ENCODE peak calls at places on chromosomes 6 and 20, in five cellular contexts. F, I, X, M and C are unnamed samples.

GRCh38 chr20:57568960-57569359 is 8.1 kb downstream of the PCK1 start:
- DNase-seq in F (no peak), I (no peak), X (no peak), M (no peak), C (no peak)

GRCh38 chr20:35370751-35371150 is 41.0 kb downstream of the UQCC1 start:
- DNase-seq in F (no peak), I (no peak), X (no peak), M (no peak), C (peak; percentile 31)

GRCh38 chr6:18242062-18242851 is 22.1 kb downstream of the DEK start:
- DNase-seq in F (no peak), I (peak; percentile 90), X (no peak), M (no peak), C (peak; percentile 96)

GRCh38 chr20:41436679-41437078 is 70.1 kb upstream of the EMILIN3 start:
- DNase-seq in F (no peak), I (peak; percentile 94), X (no peak), M (no peak), C (peak; percentile 96)

GRCh38 chr6:28896505-28897392 is 27.0 kb downstream of the TRIM27 start:
- DNase-seq in F (peak; percentile 71), I (peak; percentile 65), X (peak; percentile 36), M (peak; percentile 47), C (peak; percentile 65)

GRCh38 chr20:19750207-19750606 is 7.9 kb upstream of the RIN2 start:
- DNase-seq in F (no peak), I (no peak), X (no peak), M (no peak), C (no peak)

GRCh38 chr20:1816384-1817381 is 78.5 kb upstream of the SIRPA start:
- DNase-seq in F (no peak), I (peak; percentile 96), X (no peak), M (no peak), C (peak; percentile 16)

GRCh38 chr6:139186242-139186641 is 51.4 kb downstream of the HECA start:
- DNase-seq in F (no peak), I (no peak), X (no peak), M (no peak), C (no peak)

GRCh38 chr6:40947876-40948514 is 91.0 kb downstream of the UNC5CL start:
- DNase-seq in F (no peak), I (peak; percentile 83), X (no peak), M (no peak), C (peak; percentile 75)

GRCh38 chr6:155882527-155883333 is 427.1 kb upstream of the NOX3 start:
- DNase-seq in F (no peak), I (peak; percentile 37), X (no peak), M (no peak), C (peak; percentile 10)

GRCh38 chr20:58349586-58349985 is 39.4 kb upstream of the VAPB start:
- DNase-seq in F (no peak), I (peak; percentile 82), X (no peak), M (no peak), C (peak; percentile 87)

GRCh38 chr20:62518911-62519310 is 43.1 kb upstream of the GATA5 start:
- DNase-seq in F (no peak), I (no peak), X (no peak), M (no peak), C (no peak)

GRCh38 chr6:116012471-116012949 is 48.2 kb downstream of the FRK start:
- DNase-seq in F (no peak), I (no peak), X (no peak), M (no peak), C (peak; percentile 78)

GRCh38 chr6:83057705-83058321 is 7.8 kb downstream of the UBE3D start:
- DNase-seq in F (no peak), I (peak; percentile 64), X (peak; percentile 5), M (no peak), C (peak; percentile 56)

GRCh38 chr20:44745560-44746366 is at the start of gene KCNK15:
- DNase-seq in F (peak; percentile 71), I (peak; percentile 44), X (peak; percentile 46), M (no peak), C (peak; percentile 26)

GRCh38 chr6:153032255-153032882 is 29.9 kb upstream of the MTRF1L start:
- DNase-seq in F (no peak), I (peak; percentile 53), X (no peak), M (no peak), C (peak; percentile 74)

GRCh38 chr20:1830240-1830639 is 65.0 kb upstream of the SIRPA start:
- DNase-seq in F (peak; percentile 81), I (peak; percentile 97), X (no peak), M (no peak), C (peak; percentile 97)

GRCh38 chr20:52540489-52540888 is 348.9 kb upstream of the ZFP64 start:
- DNase-seq in F (no peak), I (no peak), X (no peak), M (no peak), C (no peak)

GRCh38 chr6:112010328-112010727 is 43.6 kb upstream of the CCN6 start:
- DNase-seq in F (no peak), I (peak; percentile 39), X (no peak), M (no peak), C (no peak)

GRCh38 chr20:49424536-49424935 is 57.9 kb downstream of the KCNB1 start:
- DNase-seq in F (no peak), I (peak; percentile 47), X (no peak), M (no peak), C (no peak)

GRCh38 chr20:42461965-42462593 is 727.6 kb downstream of the PTPRT start:
- DNase-seq in F (no peak), I (no peak), X (no peak), M (no peak), C (no peak)

GRCh38 chr20:21507275-21508229 is 6.3 kb downstream of the NKX2-2 start:
- DNase-seq in F (no peak), I (no peak), X (peak; percentile 12), M (no peak), C (no peak)

GRCh38 chr6:474454-475185 is 83.1 kb downstream of the IRF4 start:
- DNase-seq in F (no peak), I (peak; percentile 10), X (peak; percentile 83), M (peak; percentile 43), C (peak; percentile 48)

GRCh38 chr6:51568771-51569170 is 518.6 kb downstream of the PKHD1 start:
- DNase-seq in F (no peak), I (no peak), X (no peak), M (no peak), C (no peak)

GRCh38 chr6:126812651-126813050 is 305.8 kb upstream of the RSPO3 start:
- DNase-seq in F (no peak), I (peak; percentile 8), X (no peak), M (no peak), C (peak; percentile 24)

GRCh38 chr6:159169557-159170332 is 545 bp downstream of the FNDC1 start:
- DNase-seq in F (peak; percentile 50), I (peak; percentile 46), X (peak; percentile 32), M (no peak), C (peak; percentile 31)

GRCh38 chr6:169529931-169530761 is 171.7 kb downstream of the WDR27 start:
- DNase-seq in F (peak; percentile 34), I (peak; percentile 93), X (peak; percentile 8), M (no peak), C (peak; percentile 28)

GRCh38 chr20:36091561-36092423 is 62.7 kb upstream of the EPB41L1 start:
- DNase-seq in F (peak; percentile 36), I (no peak), X (no peak), M (no peak), C (no peak)

GRCh38 chr20:4064118-4064962 is 49.0 kb upstream of the RNF24 start:
- DNase-seq in F (peak; percentile 95), I (peak; percentile 93), X (no peak), M (no peak), C (peak; percentile 83)

GRCh38 chr6:81694214-81694613 is 58.3 kb downstream of the TENT5A start:
- DNase-seq in F (no peak), I (no peak), X (no peak), M (no peak), C (no peak)